ENCODE peak calls at places on chromosomes 6 and 20, in eight cellular contexts. U, G, E, H, Y, N, Z and L are unnamed samples.
A peak's percentile ranks its signal among the peaks of the same experiment; 100 is the strongest.

GRCh38 chr20:45592574-45593189 is 13.6 kb upstream of the WFDC8 start:
- DNase-seq in G (peak; percentile 31), N (no peak), E (no peak), U (peak; percentile 18), H (peak; percentile 10), Y (no peak), Z (no peak), L (no peak)

GRCh38 chr6:46129301-46129633 is 522 bp upstream of the ENPP4 start:
- DNase-seq in H (no peak), G (no peak), U (no peak), E (no peak), N (no peak), Z (no peak), Y (no peak), L (no peak)

GRCh38 chr6:119443993-119444641 is 94.6 kb upstream of the MAN1A1 start:
- DNase-seq in N (no peak), E (peak; percentile 57), U (no peak), Y (no peak), G (no peak), H (peak; percentile 48), Z (no peak), L (no peak)

GRCh38 chr6:158663465-158664167 is 13.8 kb downstream of the SYTL3 start:
- DNase-seq in Z (peak; percentile 64), U (no peak), Y (no peak), G (no peak), E (no peak), N (no peak), H (no peak), L (no peak)

GRCh38 chr20:4959582-4959981 is 41.7 kb downstream of the SLC23A2 start:
- DNase-seq in E (no peak), Z (no peak), G (no peak), H (no peak), N (no peak), U (no peak), Y (no peak), L (no peak)

GRCh38 chr6:81401970-81402690 is 350.4 kb downstream of the TENT5A start:
- DNase-seq in H (peak; percentile 85), Y (no peak), Z (no peak), U (no peak), N (no peak), G (no peak), E (no peak), L (no peak)

GRCh38 chr6:25889877-25890853 is 16.1 kb upstream of the SLC17A3 start:
- DNase-seq in E (peak; percentile 40), Y (no peak), U (peak; percentile 10), Z (no peak), N (no peak), G (no peak), H (peak; percentile 66), L (no peak)

GRCh38 chr6:165340532-165340931 is 31.1 kb upstream of the C6orf118 start:
- DNase-seq in H (no peak), Y (no peak), N (no peak), E (no peak), Z (no peak), U (no peak), G (no peak), L (no peak)

GRCh38 chr6:22366214-22366613 is 69.4 kb upstream of the PRL start:
- DNase-seq in Y (no peak), N (no peak), H (peak; percentile 25), E (no peak), Z (no peak), G (no peak), U (no peak), L (no peak)

GRCh38 chr6:19024737-19025136 is 637.6 kb downstream of the RNF144B start:
- DNase-seq in U (no peak), H (peak; percentile 42), Z (no peak), E (peak; percentile 51), G (no peak), Y (no peak), N (peak; percentile 20), L (no peak)

GRCh38 chr6:28258877-28259777 is at the start of gene NKAPL:
- DNase-seq in H (peak; percentile 67), U (peak; percentile 58), N (peak; percentile 68), Y (peak; percentile 89), Z (no peak), G (peak; percentile 73), E (no peak), L (no peak)

GRCh38 chr20:49646126-49646525 is 67.6 kb downstream of the B4GALT5 start:
- DNase-seq in E (peak; percentile 29), Y (no peak), G (no peak), N (no peak), U (no peak), H (peak; percentile 32), Z (no peak), L (no peak)

GRCh38 chr6:25456656-25457055 is 177.5 kb downstream of the CARMIL1 start:
- DNase-seq in Z (no peak), E (no peak), Y (no peak), H (no peak), G (no peak), N (no peak), U (no peak), L (no peak)

GRCh38 chr6:134007077-134007476 is 45.3 kb downstream of the SLC2A12 start:
- DNase-seq in U (no peak), Y (peak; percentile 79), H (no peak), E (no peak), N (no peak), Z (peak; percentile 29), G (no peak), L (no peak)

GRCh38 chr20:22974354-22974753 is 60.8 kb upstream of the SSTR4 start:
- DNase-seq in H (peak; percentile 17), E (no peak), G (no peak), N (no peak), Z (no peak), Y (no peak), U (no peak), L (no peak)